ENCODE peak calls at places on chromosome X, in six cellular contexts. H, A, O, F, Y and L are unnamed samples.

GRCh38 chrX:19543951-19544359 is 28.6 kb upstream of the MAP3K15 start:
- DNase-seq in H (no peak), A (no peak), O (no peak), F (no peak), Y (no peak), L (no peak)

GRCh38 chrX:151875270-151876026 is 37.2 kb upstream of the MAGEA4 start:
- DNase-seq in H (no peak), A (no peak), O (no peak), F (no peak), Y (no peak), L (no peak)

GRCh38 chrX:110123331-110123782 is 120.4 kb downstream of the TMEM164 start:
- DNase-seq in H (no peak), A (no peak), O (no peak), F (peak), Y (no peak), L (no peak)

GRCh38 chrX:156002517-156002916 is 5.0 kb downstream of the IL9R start:
- DNase-seq in H (no peak), A (no peak), O (no peak), F (no peak), Y (no peak), L (peak)

GRCh38 chrX:51332188-51332942 is at the start of gene NUDT10:
- DNase-seq in H (peak), A (peak), O (peak), F (peak), Y (no peak), L (no peak)

GRCh38 chrX:143664302-143664701 is 28.4 kb upstream of the SLITRK4 start:
- DNase-seq in H (no peak), A (no peak), O (no peak), F (peak), Y (no peak), L (peak)

GRCh38 chrX:77572322-77572721 is 125.1 kb downstream of the FGF16 start:
- DNase-seq in H (no peak), A (no peak), O (peak), F (no peak), Y (no peak), L (peak)

GRCh38 chrX:155048997-155049619 is 21.8 kb downstream of the CMC4 start:
- DNase-seq in H (peak), A (peak), O (peak), F (peak), Y (no peak), L (peak)

GRCh38 chrX:133569217-133569616 is 153.9 kb upstream of the GPC4 start:
- DNase-seq in H (no peak), A (no peak), O (no peak), F (no peak), Y (no peak), L (no peak)

GRCh38 chrX:44742480-44743155 is 101.2 kb upstream of the DUSP21 start:
- DNase-seq in H (no peak), A (no peak), O (no peak), F (no peak), Y (no peak), L (no peak)

GRCh38 chrX:131572372-131573014 is 28.6 kb downstream of the OR13H1 start:
- DNase-seq in H (no peak), A (no peak), O (no peak), F (peak), Y (no peak), L (no peak)

GRCh38 chrX:65463550-65463949 is 71.0 kb downstream of the LAS1L start:
- DNase-seq in H (no peak), A (no peak), O (peak), F (no peak), Y (no peak), L (no peak)

GRCh38 chrX:103376979-103377324 is 614 bp downstream of the BEX3 start:
- DNase-seq in H (peak), A (peak), O (peak), F (peak), Y (no peak), L (no peak)

GRCh38 chrX:10922158-10922557 is 189.0 kb upstream of the HCCS start:
- DNase-seq in H (no peak), A (no peak), O (peak), F (peak), Y (peak), L (peak)

GRCh38 chrX:134338527-134338926 is 101.5 kb downstream of the CCDC160 start:
- DNase-seq in H (no peak), A (no peak), O (no peak), F (no peak), Y (no peak), L (no peak)

GRCh38 chrX:130117166-130117565 is 6.9 kb upstream of the ELF4 start:
- DNase-seq in H (no peak), A (no peak), O (no peak), F (no peak), Y (no peak), L (no peak)

GRCh38 chrX:137354851-137355250 is 211.1 kb upstream of the ZIC3 start:
- DNase-seq in H (no peak), A (no peak), O (no peak), F (no peak), Y (no peak), L (no peak)

GRCh38 chrX:129318375-129318774 is 204.9 kb downstream of the SMARCA1 start:
- DNase-seq in H (no peak), A (no peak), O (peak), F (peak), Y (no peak), L (peak)

GRCh38 chrX:3295731-3296130 is 50.7 kb downstream of the MXRA5 start:
- DNase-seq in H (no peak), A (no peak), O (no peak), F (peak), Y (no peak), L (peak)

GRCh38 chrX:22134681-22135080 is 102.6 kb downstream of the PHEX start:
- DNase-seq in H (no peak), A (no peak), O (peak), F (peak), Y (no peak), L (peak)

GRCh38 chrX:119041175-119041574 is 31.6 kb upstream of the CT47C1 start:
- DNase-seq in H (no peak), A (peak), O (peak), F (peak), Y (peak), L (peak)

GRCh38 chrX:10235851-10236250 is 79.1 kb downstream of the CLCN4 start:
- DNase-seq in H (no peak), A (no peak), O (peak), F (no peak), Y (peak), L (no peak)

GRCh38 chrX:1105671-1106419 is 106.6 kb downstream of the CRLF2 start:
- DNase-seq in H (no peak), A (no peak), O (no peak), F (no peak), Y (no peak), L (no peak)

GRCh38 chrX:120560405-120560841 is 339 bp downstream of the CUL4B start:
- DNase-seq in H (no peak), A (peak), O (peak), F (no peak), Y (no peak), L (no peak)

GRCh38 chrX:41406211-41406610 is 40.9 kb upstream of the NYX start:
- DNase-seq in H (no peak), A (no peak), O (peak), F (no peak), Y (no peak), L (peak)

GRCh38 chrX:97446298-97446882 is 562.7 kb downstream of the RPA4 start:
- DNase-seq in H (no peak), A (no peak), O (no peak), F (no peak), Y (no peak), L (peak)

GRCh38 chrX:66022742-66023725 is 16.8 kb downstream of the VSIG4 start:
- DNase-seq in H (no peak), A (no peak), O (no peak), F (peak), Y (no peak), L (peak)

GRCh38 chrX:101191217-101191750 is 28.3 kb upstream of the DRP2 start:
- DNase-seq in H (no peak), A (peak), O (no peak), F (no peak), Y (no peak), L (no peak)

GRCh38 chrX:17496407-17496806 is 121.4 kb downstream of the NHS start:
- DNase-seq in H (no peak), A (peak), O (no peak), F (no peak), Y (no peak), L (no peak)

GRCh38 chrX:56798866-56799864 is 70.1 kb downstream of the NBDY start:
- DNase-seq in H (peak), A (no peak), O (no peak), F (no peak), Y (no peak), L (peak)

DNA sequence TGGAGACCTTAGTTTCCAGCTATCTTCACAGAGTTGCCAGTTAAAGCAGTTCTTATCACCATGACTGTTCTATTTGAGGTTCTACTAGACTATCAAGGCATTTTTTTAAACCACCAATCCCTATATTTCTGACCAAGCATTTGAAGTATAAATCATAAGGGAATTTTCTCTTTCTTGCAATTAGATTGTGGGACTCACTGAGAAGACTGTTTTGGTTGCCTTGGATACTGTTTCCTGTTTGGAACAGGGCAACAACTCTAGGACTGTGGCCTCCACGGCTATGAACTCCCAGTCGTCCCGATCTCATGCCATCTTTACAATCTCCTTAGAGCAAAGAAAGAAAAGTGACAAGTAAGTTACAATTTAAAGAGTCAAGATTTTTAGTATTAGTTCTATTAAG is 11.8 kb downstream of the KIF4A start:
- DNase-seq in H (no peak), A (no peak), O (peak), F (no peak), Y (no peak), L (no peak)
- TF ChIP-seq CTCF in H (no peak), A (no peak), O (no peak), F (no peak), Y (no peak), L (no peak)

DNA sequence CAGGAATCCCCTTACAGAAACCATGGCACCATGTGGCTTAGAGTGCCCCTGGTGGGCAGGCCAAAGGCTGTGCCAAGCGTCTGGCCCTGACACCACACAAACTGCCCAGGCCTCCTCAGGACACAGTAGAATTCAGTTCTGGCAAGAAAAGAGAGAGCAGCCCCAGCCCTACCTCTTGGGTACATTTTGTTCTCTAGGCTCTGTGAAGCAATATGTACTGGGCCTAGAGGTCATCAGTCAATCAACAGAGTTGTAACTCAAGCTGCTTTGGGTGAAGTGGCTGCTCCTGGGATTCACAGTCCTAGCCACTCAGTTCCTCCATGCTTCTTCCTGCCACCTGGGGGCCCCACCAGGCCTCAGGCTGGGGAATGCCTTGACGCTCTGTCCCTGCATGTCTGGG is 158.1 kb upstream of the MAMLD1 start:
- DNase-seq in H (no peak), A (no peak), O (no peak), F (peak), Y (no peak), L (peak)
- TF ChIP-seq CTCF in H (no peak), A (no peak), O (no peak), F (peak), Y (peak), L (no peak)

DNA sequence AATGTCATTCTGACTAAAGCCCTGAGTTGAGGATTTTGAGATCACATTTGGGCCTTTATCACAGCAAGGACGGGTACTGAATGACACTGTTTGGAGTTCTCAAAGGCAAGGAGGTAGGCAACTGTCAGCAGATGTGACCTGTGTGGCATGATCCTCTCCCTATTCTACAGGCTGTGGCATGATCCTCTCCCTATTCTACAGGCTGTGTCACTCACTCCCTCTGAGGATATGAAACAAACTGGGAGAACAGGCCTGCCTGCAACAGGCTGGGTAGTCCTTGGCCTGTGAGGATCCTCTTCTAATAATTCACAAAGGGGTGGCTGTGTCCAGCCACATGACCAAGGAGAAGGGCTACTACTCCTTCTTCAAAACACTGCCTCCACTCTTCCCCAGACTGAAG is 14.9 kb upstream of the TCEANC start:
- DNase-seq in H (no peak), A (no peak), O (no peak), F (no peak), Y (no peak), L (no peak)
- TF ChIP-seq CTCF in H (no peak), A (no peak), O (no peak), F (no peak), Y (no peak), L (no peak)

DNA sequence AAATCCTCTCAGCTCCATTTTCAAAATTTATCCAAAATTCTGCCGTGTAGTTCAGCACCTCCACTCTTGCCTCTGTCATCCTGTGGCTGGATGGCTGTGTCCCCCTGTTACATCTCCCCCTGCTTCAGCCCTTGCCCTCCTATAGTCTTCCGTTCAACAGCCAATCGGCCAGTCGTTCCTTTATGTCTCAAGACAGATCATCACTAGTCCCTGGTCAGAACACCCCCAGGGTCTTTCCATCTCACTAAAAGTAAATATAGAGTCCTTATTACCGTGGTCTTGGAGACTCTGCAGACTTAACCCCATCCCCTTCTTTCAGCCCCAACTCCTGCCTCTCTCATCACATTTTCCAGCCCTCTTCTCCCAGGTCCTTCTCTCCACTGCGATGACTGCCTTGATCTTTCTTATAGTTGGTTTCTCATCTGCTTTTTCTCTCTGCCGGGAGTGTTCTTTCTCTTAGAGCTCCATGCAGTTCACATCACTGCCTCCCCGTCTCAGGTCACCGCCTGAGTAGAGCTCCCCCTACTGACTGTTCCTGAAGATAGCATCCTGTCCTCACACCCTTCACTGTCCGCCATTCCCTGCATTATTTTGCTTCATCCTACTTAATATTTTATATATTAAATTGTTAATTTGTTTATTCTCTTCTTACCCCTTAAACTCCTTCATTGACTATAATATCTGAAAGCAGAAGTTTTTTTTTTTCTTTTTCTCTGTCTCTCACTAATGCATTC is 736.9 kb upstream of the MAGEB2 start:
- DNase-seq in H (no peak), A (peak), O (peak), F (peak), Y (peak), L (peak)
- TF ChIP-seq CTCF in H (peak), A (peak), O (peak), F (peak), Y (peak), L (peak)

GRCh38 chrX:153438522-153438921 is 7.3 kb downstream of the TREX2 start:
- DNase-seq in H (no peak), A (no peak), O (peak), F (peak), Y (peak), L (no peak)
- TF ChIP-seq CTCF in H (peak), A (no peak), O (no peak), F (peak), Y (peak), L (no peak)